ENCODE peak calls at places on chromosomes 1 and 21, in six cellular contexts. W is ovary, E is uterus, S is esophagus muscularis mucosa, D is transverse colon, Y is suprapubic skin. A is an unnamed sample.

GRCh38 chr1:51484591-51484990 is 34.5 kb downstream of the EPS15 start:
- DNase-seq in D (no peak), Y (no peak), E (no peak), W (no peak), S (no peak), A (no peak)

GRCh38 chr1:24525606-24526005 is 23.0 kb downstream of the RCAN3 start:
- DNase-seq in S (no peak), D (no peak), W (no peak), E (no peak), Y (no peak), A (no peak)

GRCh38 chr1:224851850-224852261 is 77.6 kb upstream of the DNAH14 start:
- DNase-seq in W (no peak), Y (no peak), D (no peak), E (no peak), S (no peak), A (no peak)

GRCh38 chr1:72845981-72846380 is 563.6 kb upstream of the NEGR1 start:
- DNase-seq in S (no peak), Y (no peak), E (no peak), W (no peak), D (no peak), A (no peak)

GRCh38 chr1:71295340-71295739 is 214.5 kb upstream of the ZRANB2 start:
- DNase-seq in D (no peak), Y (no peak), E (no peak), W (no peak), S (no peak), A (no peak)

GRCh38 chr1:21491483-21492170 is 17.6 kb upstream of the ALPL start:
- DNase-seq in W (no peak), D (no peak), Y (no peak), S (no peak), E (no peak), A (no peak)

GRCh38 chr1:160888926-160889325 is 3.9 kb upstream of the ITLN1 start:
- DNase-seq in D (no peak), E (no peak), Y (no peak), S (no peak), W (no peak), A (no peak)

GRCh38 chr21:45385549-45386050 is 19.4 kb upstream of the COL18A1 start:
- DNase-seq in W (peak), D (no peak), E (peak), Y (no peak), S (no peak), A (no peak)

GRCh38 chr1:9246215-9246614 is 11.6 kb downstream of the H6PD start:
- DNase-seq in D (no peak), E (no peak), W (no peak), Y (no peak), S (no peak), A (no peak)

GRCh38 chr1:3631330-3631729 is 6.5 kb downstream of the TPRG1L start:
- DNase-seq in Y (no peak), D (no peak), E (no peak), S (no peak), W (no peak), A (no peak)

GRCh38 chr1:224632381-224632871 is 16.3 kb downstream of the CNIH3 start:
- DNase-seq in D (no peak), Y (no peak), S (no peak), W (no peak), E (peak), A (no peak)

GRCh38 chr1:234620272-234620711 is 10.3 kb upstream of the IRF2BP2 start:
- DNase-seq in S (no peak), W (no peak), D (no peak), Y (no peak), E (no peak), A (no peak)

GRCh38 chr1:234620786-234621468 is 10.9 kb upstream of the IRF2BP2 start:
- DNase-seq in Y (no peak), E (no peak), W (no peak), D (no peak), S (no peak), A (no peak)

GRCh38 chr1:234618726-234619049 is 8.7 kb upstream of the IRF2BP2 start:
- DNase-seq in S (peak), Y (no peak), D (no peak), E (no peak), W (no peak), A (no peak)

GRCh38 chr1:234619071-234619480 is 9.1 kb upstream of the IRF2BP2 start:
- DNase-seq in D (no peak), Y (no peak), W (no peak), E (no peak), S (no peak), A (no peak)

DNA sequence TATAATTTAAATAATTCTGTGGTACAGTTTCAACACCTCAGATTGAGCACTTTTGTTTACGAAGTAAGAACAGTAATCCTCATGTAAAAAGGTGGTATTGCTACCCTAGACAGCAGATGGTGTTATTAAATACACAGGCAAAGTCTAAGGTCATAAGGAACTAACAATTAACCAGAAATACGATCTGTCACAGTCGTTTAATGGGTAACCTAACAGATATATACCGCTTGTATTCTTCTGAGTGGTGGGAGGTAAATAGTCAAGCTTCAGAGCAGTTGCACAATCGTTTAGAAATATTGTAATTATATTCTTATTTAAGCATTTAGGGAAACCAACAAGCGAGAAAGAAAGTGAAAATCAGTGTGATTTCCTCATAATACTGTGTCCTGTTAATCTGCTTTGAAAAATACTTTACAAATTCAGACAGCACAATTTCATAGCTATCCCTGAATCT is 9.8 kb upstream of the IRF2BP2 start:
- DNase-seq in D (no peak), W (no peak), S (no peak), Y (no peak), E (no peak), A (no peak)
- TF ChIP-seq POLR2A in D (no peak), W (no peak), S (no peak), Y (no peak), E (no peak), A (no peak)

GRCh38 chr1:53733975-53734649 is 4.9 kb downstream of the GLIS1 start:
- DNase-seq in E (no peak), S (no peak), Y (no peak), W (no peak), D (no peak), A (peak)

GRCh38 chr1:53735681-53736080 is 3.3 kb downstream of the GLIS1 start:
- DNase-seq in S (no peak), D (no peak), W (no peak), E (no peak), Y (no peak), A (no peak)

GRCh38 chr1:53736290-53736689 is 2.7 kb downstream of the GLIS1 start:
- DNase-seq in D (no peak), S (no peak), E (no peak), Y (no peak), W (no peak), A (no peak)

GRCh38 chr1:53734650-53735211 is 4.2 kb downstream of the GLIS1 start:
- DNase-seq in S (no peak), E (no peak), Y (no peak), W (no peak), D (no peak), A (no peak)

GRCh38 chr1:53735261-53735660 is 3.7 kb downstream of the GLIS1 start:
- DNase-seq in D (no peak), S (no peak), W (no peak), Y (no peak), E (no peak), A (no peak)
- TF ChIP-seq POLR2A in D (no peak), S (no peak), W (no peak), Y (no peak), E (no peak), A (no peak)

DNA sequence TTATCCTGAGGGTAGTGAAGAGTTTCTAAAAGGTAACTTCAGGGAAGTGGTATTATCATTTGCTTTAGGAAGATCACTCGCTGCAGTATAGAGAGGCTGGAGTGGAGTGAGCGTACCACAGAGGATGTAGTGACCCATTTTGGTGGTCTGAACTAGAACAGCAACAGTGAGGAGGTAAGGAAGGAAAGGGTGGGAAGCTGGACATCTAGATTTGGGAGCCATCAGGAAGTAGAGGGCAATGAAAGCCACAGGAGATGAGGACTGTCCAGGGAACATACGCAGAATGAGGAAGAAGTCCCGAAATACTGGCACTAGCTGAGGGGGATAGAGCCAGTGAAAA is 94.9 kb downstream of the PIK3R3 start:
- DNase-seq in S (no peak), D (no peak), Y (no peak), W (no peak), E (no peak), A (no peak)
- TF ChIP-seq POLR2A in S (no peak), D (no peak), Y (no peak), W (no peak), E (no peak), A (no peak)

DNA sequence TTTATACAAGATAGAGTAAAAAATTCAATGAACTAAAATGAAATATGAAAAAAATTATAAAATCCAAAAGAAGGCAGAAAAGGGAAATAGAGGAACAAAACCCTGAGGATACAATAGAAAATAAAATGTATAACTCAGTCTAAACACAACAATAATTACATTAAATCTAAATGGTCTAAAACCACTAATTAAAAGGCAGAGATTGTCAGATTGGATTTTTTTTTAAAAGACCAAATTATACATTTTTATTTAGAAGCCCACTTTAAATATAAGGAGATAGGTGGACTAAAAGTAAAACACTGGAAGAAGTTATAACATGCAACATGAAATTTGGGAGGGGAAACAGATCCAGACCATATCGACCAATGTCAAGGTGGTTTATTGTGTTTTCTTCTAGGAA is 95.2 kb downstream of the CATSPERE start:
- DNase-seq in E (no peak), S (no peak), Y (no peak), D (no peak), W (no peak), A (no peak)
- TF ChIP-seq POLR2A in E (no peak), S (no peak), Y (no peak), D (no peak), W (no peak), A (no peak)